ENCODE peak calls at places on chromosomes 13 and 19, in seven cellular contexts. G, D, L, I, S, P and J are unnamed samples.

GRCh38 chr13:44271031-44271433 is 102.6 kb upstream of the SERP2 start:
- DNase-seq in G (no peak), I (no peak), P (no peak), L (no peak), S (no peak), D (no peak), J (peak)

GRCh38 chr13:37058801-37059135 is 720 bp downstream of the SUPT20H start:
- DNase-seq in D (peak), G (no peak), S (peak), I (no peak), P (no peak), L (no peak), J (no peak)

GRCh38 chr19:42253245-42254082 is 1.5 kb downstream of the ERF start:
- DNase-seq in D (peak), S (peak), I (peak), G (no peak), P (peak), L (no peak), J (peak)

GRCh38 chr13:30355405-30355741 is 48.0 kb upstream of the KATNAL1 start:
- DNase-seq in S (peak), P (peak), I (no peak), L (peak), D (no peak), G (no peak), J (no peak)

GRCh38 chr13:26497991-26498423 is 59.5 kb upstream of the WASF3 start:
- DNase-seq in D (no peak), S (no peak), P (no peak), I (no peak), G (no peak), L (no peak), J (no peak)

GRCh38 chr13:108158746-108159145 is 56.6 kb downstream of the LIG4 start:
- DNase-seq in L (no peak), D (no peak), I (no peak), P (no peak), S (no peak), G (no peak), J (no peak)

GRCh38 chr19:8323781-8324185 is 2.5 kb downstream of the RPS28 start:
- DNase-seq in G (no peak), L (no peak), S (peak), I (no peak), D (no peak), P (no peak), J (no peak)

GRCh38 chr19:49637865-49638350 is 2.0 kb downstream of the RRAS start:
- DNase-seq in D (peak), I (peak), G (peak), L (no peak), S (no peak), P (no peak), J (peak)

GRCh38 chr19:50779504-50780457 is 9.5 kb downstream of the GPR32 start:
- DNase-seq in P (no peak), S (peak), D (no peak), L (no peak), I (no peak), G (no peak), J (no peak)

GRCh38 chr19:33285441-33285927 is 16.9 kb downstream of the CEBPA start:
- DNase-seq in G (no peak), S (no peak), I (no peak), L (no peak), D (no peak), P (no peak), J (no peak)

GRCh38 chr19:29967623-29968022 is 25.6 kb downstream of the URI1 start:
- DNase-seq in P (no peak), D (no peak), S (no peak), I (no peak), G (no peak), L (no peak), J (no peak)

GRCh38 chr19:28793391-28794168 is 419.4 kb downstream of the UQCRFS1 start:
- DNase-seq in P (no peak), S (no peak), G (no peak), L (no peak), D (no peak), I (no peak), J (no peak)

GRCh38 chr19:18946335-18946734 is 5.3 kb upstream of the HOMER3 start:
- DNase-seq in I (no peak), S (no peak), P (no peak), L (no peak), D (no peak), G (no peak), J (no peak)

GRCh38 chr19:54252243-54252642 is 4.8 kb downstream of the LILRB5 start:
- DNase-seq in I (no peak), P (no peak), S (no peak), L (no peak), G (no peak), D (no peak), J (no peak)

GRCh38 chr19:58356971-58357797 is 3.9 kb upstream of the A1BG start:
- DNase-seq in I (no peak), L (no peak), P (no peak), D (no peak), G (no peak), S (no peak), J (no peak)

GRCh38 chr13:27341616-27342015 is 71.0 kb downstream of the RASL11A start:
- DNase-seq in L (no peak), S (no peak), P (no peak), I (no peak), G (no peak), D (no peak), J (no peak)

GRCh38 chr13:48291730-48292129 is 11.8 kb upstream of the RB1 start:
- DNase-seq in D (no peak), L (no peak), S (no peak), P (no peak), G (no peak), I (no peak), J (no peak)

GRCh38 chr19:46181386-46181774 is 33.3 kb downstream of the IGFL2 start:
- DNase-seq in P (no peak), S (no peak), D (no peak), G (no peak), I (no peak), L (no peak), J (peak)

GRCh38 chr19:39362682-39363657 is 20.7 kb downstream of the SAMD4B start:
- DNase-seq in G (no peak), I (no peak), S (no peak), D (peak), P (no peak), L (no peak), J (peak)

GRCh38 chr19:1343026-1343425 is 40.7 kb upstream of the NDUFS7 start:
- DNase-seq in D (no peak), G (no peak), L (no peak), S (no peak), P (no peak), I (no peak), J (no peak)

GRCh38 chr19:1312732-1313694 is 27.3 kb downstream of the EFNA2 start:
- DNase-seq in P (no peak), L (no peak), G (no peak), S (no peak), D (peak), I (no peak), J (no peak)

GRCh38 chr13:30700364-30700763 is 35.0 kb upstream of the ALOX5AP start:
- DNase-seq in L (no peak), D (no peak), S (no peak), G (no peak), P (no peak), I (no peak), J (no peak)

GRCh38 chr13:38213307-38213706 is 136.3 kb upstream of the UFM1 start:
- DNase-seq in I (no peak), G (no peak), P (no peak), S (no peak), L (no peak), D (no peak), J (no peak)

GRCh38 chr19:34269968-34270621 is 15.7 kb downstream of the GARRE1 start:
- DNase-seq in L (peak), P (peak), I (peak), G (peak), S (peak), D (peak), J (peak)

GRCh38 chr13:53784331-53784730 is 755.7 kb downstream of the OLFM4 start:
- DNase-seq in P (no peak), D (no peak), S (no peak), G (no peak), L (no peak), I (no peak), J (no peak)

GRCh38 chr13:29136341-29136740 is 316.2 kb downstream of the MTUS2 start:
- DNase-seq in P (no peak), G (no peak), L (no peak), S (no peak), I (no peak), D (no peak), J (no peak)

GRCh38 chr19:12720851-12721655 is 2.7 kb downstream of the TNPO2 start:
- DNase-seq in G (no peak), P (no peak), I (no peak), D (no peak), S (no peak), L (no peak), J (no peak)

GRCh38 chr13:35961002-35961401 is 170.2 kb downstream of the DCLK1 start:
- DNase-seq in S (no peak), P (no peak), D (no peak), L (no peak), G (no peak), I (no peak), J (no peak)

GRCh38 chr19:10891360-10892108 is 20.2 kb downstream of the CARM1 start:
- DNase-seq in I (no peak), G (no peak), S (no peak), L (no peak), P (no peak), D (no peak), J (no peak)

GRCh38 chr19:1045247-1045603 is 5.3 kb downstream of the ABCA7 start:
- DNase-seq in I (no peak), G (no peak), L (no peak), D (peak), S (peak), P (no peak), J (no peak)

GRCh38 chr13:50509771-50510441 is 333.6 kb downstream of the DLEU7 start:
- DNase-seq in D (peak), S (no peak), P (no peak), L (no peak), G (no peak), I (no peak), J (no peak)

GRCh38 chr19:14198384-14199376 is 7.3 kb downstream of the ADGRL1 start:
- DNase-seq in S (peak), I (no peak), P (no peak), G (no peak), D (no peak), L (no peak), J (no peak)